ENCODE peak calls at places on chromosomes 6 and 20, in ten cellular contexts. F, X, C, W, U, Y, N, G, E and D are unnamed samples.
A peak's percentile ranks its signal among the peaks of the same experiment; 100 is the strongest.

GRCh38 chr20:1983311-1983710 is 10.5 kb downstream of the PDYN start:
- DNase-seq in F (no peak), X (no peak), C (no peak), W (no peak), U (no peak), Y (no peak), N (no peak), G (no peak), E (no peak), D (no peak)

GRCh38 chr6:152635949-152636674 is 1.1 kb downstream of the SYNE1 start:
- DNase-seq in F (no peak), X (peak; percentile 72), C (peak; percentile 66), W (no peak), U (no peak), Y (no peak), N (peak; percentile 11), G (no peak), E (peak; percentile 59), D (peak; percentile 13)

GRCh38 chr6:166567107-166567506 is 19.4 kb downstream of the RAMACL start:
- DNase-seq in F (peak; percentile 86), X (no peak), C (no peak), W (no peak), U (no peak), Y (no peak), N (peak; percentile 98), G (peak; percentile 93), E (no peak), D (no peak)

GRCh38 chr6:116100419-116101297 is at the start of gene NT5DC1:
- DNase-seq in F (no peak), X (peak; percentile 95), C (peak; percentile 85), W (peak; percentile 77), U (peak; percentile 71), Y (peak; percentile 94), N (peak; percentile 77), G (peak; percentile 92), E (peak; percentile 81), D (peak; percentile 55)

GRCh38 chr6:81614292-81614691 is 138.2 kb downstream of the TENT5A start:
- DNase-seq in F (peak; percentile 41), X (no peak), C (no peak), W (no peak), U (no peak), Y (no peak), N (peak; percentile 49), G (peak; percentile 67), E (no peak), D (no peak)

GRCh38 chr20:764255-764654 is 4.0 kb downstream of the SLC52A3 start:
- DNase-seq in F (no peak), X (no peak), C (no peak), W (no peak), U (no peak), Y (no peak), N (no peak), G (no peak), E (no peak), D (no peak)

GRCh38 chr6:33683576-33684427 is 27.7 kb downstream of the UQCC2 start:
- DNase-seq in F (no peak), X (no peak), C (no peak), W (no peak), U (no peak), Y (no peak), N (no peak), G (no peak), E (no peak), D (no peak)

GRCh38 chr6:106789436-106790145 is 160.2 kb downstream of the QRSL1 start:
- DNase-seq in F (no peak), X (no peak), C (no peak), W (no peak), U (no peak), Y (no peak), N (no peak), G (peak; percentile 19), E (no peak), D (no peak)

GRCh38 chr6:25006565-25007001 is 70.8 kb upstream of the RIPOR2 start:
- DNase-seq in F (no peak), X (no peak), C (no peak), W (no peak), U (no peak), Y (peak; percentile 81), N (peak; percentile 29), G (no peak), E (no peak), D (peak; percentile 22)

GRCh38 chr6:20693466-20694063 is 159.3 kb downstream of the CDKAL1 start:
- DNase-seq in F (no peak), X (no peak), C (no peak), W (no peak), U (no peak), Y (no peak), N (peak; percentile 18), G (peak; percentile 57), E (no peak), D (no peak)

GRCh38 chr6:168336967-168337366 is 17.4 kb upstream of the DACT2 start:
- DNase-seq in F (no peak), X (no peak), C (no peak), W (no peak), U (no peak), Y (no peak), N (no peak), G (no peak), E (no peak), D (no peak)

GRCh38 chr6:167268683-167269280 is 22.3 kb upstream of the UNC93A start:
- DNase-seq in F (no peak), X (peak; percentile 64), C (no peak), W (no peak), U (no peak), Y (no peak), N (no peak), G (no peak), E (no peak), D (no peak)

GRCh38 chr6:150641398-150642139 is 41.9 kb downstream of the PLEKHG1 start:
- DNase-seq in F (no peak), X (no peak), C (no peak), W (no peak), U (no peak), Y (no peak), N (no peak), G (peak; percentile 48), E (no peak), D (no peak)

GRCh38 chr6:22808466-22808865 is 239.1 kb downstream of the HDGFL1 start:
- DNase-seq in F (no peak), X (no peak), C (no peak), W (no peak), U (no peak), Y (no peak), N (no peak), G (no peak), E (no peak), D (no peak)

GRCh38 chr6:119834418-119834817 is 484.9 kb upstream of the MAN1A1 start:
- DNase-seq in F (no peak), X (no peak), C (no peak), W (no peak), U (no peak), Y (no peak), N (peak; percentile 38), G (no peak), E (no peak), D (no peak)

GRCh38 chr6:116111552-116112528 is 11.2 kb downstream of the NT5DC1 start:
- DNase-seq in F (no peak), X (peak; percentile 89), C (no peak), W (no peak), U (no peak), Y (peak; percentile 76), N (peak; percentile 44), G (peak; percentile 27), E (no peak), D (no peak)

GRCh38 chr6:136226027-136226673 is 24.0 kb downstream of the MTFR2 start:
- DNase-seq in F (peak; percentile 29), X (peak; percentile 79), C (peak; percentile 8), W (no peak), U (no peak), Y (peak; percentile 78), N (peak; percentile 46), G (peak; percentile 43), E (peak; percentile 66), D (peak; percentile 2)

GRCh38 chr20:3929713-3930060 is 40.5 kb downstream of the PANK2 start:
- DNase-seq in F (no peak), X (no peak), C (no peak), W (no peak), U (no peak), Y (no peak), N (no peak), G (no peak), E (no peak), D (no peak)

GRCh38 chr20:37095108-37095608 is 639 bp downstream of the RBL1 start:
- DNase-seq in F (no peak), X (no peak), C (no peak), W (peak; percentile 4), U (no peak), Y (peak; percentile 49), N (peak; percentile 13), G (peak; percentile 23), E (no peak), D (no peak)

GRCh38 chr6:135592276-135592675 is 94.7 kb upstream of the AHI1 start:
- DNase-seq in F (no peak), X (no peak), C (no peak), W (no peak), U (no peak), Y (no peak), N (no peak), G (no peak), E (no peak), D (no peak)

GRCh38 chr6:84282566-84282965 is 55.1 kb upstream of the CEP162 start:
- DNase-seq in F (no peak), X (no peak), C (no peak), W (no peak), U (no peak), Y (no peak), N (no peak), G (peak; percentile 90), E (no peak), D (no peak)

GRCh38 chr6:11366183-11366933 is 133.9 kb upstream of the NEDD9 start:
- DNase-seq in F (no peak), X (peak; percentile 32), C (no peak), W (peak; percentile 24), U (no peak), Y (no peak), N (no peak), G (no peak), E (no peak), D (no peak)

GRCh38 chr6:26646074-26646473 is 13.5 kb downstream of the ZNF322 start:
- DNase-seq in F (no peak), X (no peak), C (no peak), W (no peak), U (no peak), Y (no peak), N (no peak), G (no peak), E (no peak), D (no peak)

GRCh38 chr20:35326021-35326731 is 34.0 kb upstream of the FAM83C start:
- DNase-seq in F (no peak), X (no peak), C (no peak), W (no peak), U (no peak), Y (no peak), N (no peak), G (no peak), E (no peak), D (no peak)

GRCh38 chr6:39684790-39685485 is 40.3 kb downstream of the KIF6 start:
- DNase-seq in F (no peak), X (no peak), C (no peak), W (no peak), U (no peak), Y (no peak), N (no peak), G (peak; percentile 17), E (no peak), D (no peak)

GRCh38 chr6:291148-291696 is 1.1 kb upstream of the DUSP22 start:
- DNase-seq in F (no peak), X (no peak), C (no peak), W (no peak), U (no peak), Y (no peak), N (peak; percentile 13), G (peak; percentile 51), E (no peak), D (no peak)

GRCh38 chr6:35972471-35972985 is 51.6 kb upstream of the SRPK1 start:
- DNase-seq in F (no peak), X (peak; percentile 74), C (no peak), W (no peak), U (no peak), Y (no peak), N (no peak), G (no peak), E (no peak), D (no peak)